ENCODE peak calls at places on chromosomes 5 and 9, in seven cellular contexts. K, M, G, U, N, Z and X are unnamed samples.

GRCh38 chr9:34501889-34502425 is 20.8 kb downstream of the ENHO start:
- DNase-seq in K (peak), M (no peak), G (peak), U (peak), N (peak), Z (peak), X (peak)

GRCh38 chr5:134145779-134146581 is 30.8 kb downstream of the SKP1 start:
- DNase-seq in K (peak), M (peak), G (peak), U (peak), N (peak), Z (peak), X (peak)

GRCh38 chr5:146653560-146653959 is 137.6 kb upstream of the GPR151 start:
- DNase-seq in K (no peak), M (no peak), G (no peak), U (no peak), N (no peak), Z (no peak), X (no peak)

GRCh38 chr5:56316302-56316994 is 83.3 kb upstream of the ANKRD55 start:
- DNase-seq in K (no peak), M (no peak), G (no peak), U (no peak), N (no peak), Z (no peak), X (no peak)

GRCh38 chr9:14170392-14170931 is 143.5 kb downstream of the NFIB start:
- DNase-seq in K (no peak), M (no peak), G (no peak), U (peak), N (no peak), Z (no peak), X (no peak)

GRCh38 chr9:112028242-112029221 is 131.9 kb downstream of the UGCG start:
- DNase-seq in K (no peak), M (no peak), G (no peak), U (peak), N (no peak), Z (no peak), X (no peak)

GRCh38 chr5:107982703-107983425 is 312.1 kb upstream of the EFNA5 start:
- DNase-seq in K (no peak), M (no peak), G (no peak), U (no peak), N (no peak), Z (no peak), X (no peak)

GRCh38 chr5:78467744-78468357 is 107.4 kb downstream of the SCAMP1 start:
- DNase-seq in K (peak), M (peak), G (no peak), U (peak), N (peak), Z (peak), X (no peak)

GRCh38 chr5:157513182-157513581 is 53.2 kb downstream of the NIPAL4 start:
- DNase-seq in K (no peak), M (no peak), G (no peak), U (no peak), N (no peak), Z (no peak), X (peak)

GRCh38 chr9:4887556-4887955 is 94.8 kb downstream of the RCL1 start:
- DNase-seq in K (peak), M (no peak), G (no peak), U (no peak), N (peak), Z (peak), X (no peak)

GRCh38 chr9:130447193-130447816 is 2.5 kb downstream of the ASS1 start:
- DNase-seq in K (no peak), M (no peak), G (no peak), U (no peak), N (no peak), Z (no peak), X (no peak)

GRCh38 chr5:76765249-76765648 is 49.3 kb downstream of the F2R start:
- DNase-seq in K (no peak), M (peak), G (no peak), U (peak), N (peak), Z (peak), X (no peak)

GRCh38 chr5:166781729-166782128 is 1509.7 kb upstream of the WWC1 start:
- DNase-seq in K (no peak), M (no peak), G (no peak), U (no peak), N (no peak), Z (no peak), X (no peak)

GRCh38 chr9:136149853-136150252 is 31.2 kb upstream of the TMEM250 start:
- DNase-seq in K (no peak), M (no peak), G (no peak), U (no peak), N (no peak), Z (no peak), X (no peak)

GRCh38 chr5:89008291-89008690 is 125.3 kb upstream of the MEF2C start:
- DNase-seq in K (no peak), M (no peak), G (no peak), U (no peak), N (no peak), Z (no peak), X (no peak)

GRCh38 chr5:137496919-137497318 is 2.2 kb downstream of the SPOCK1 start:
- DNase-seq in K (no peak), M (no peak), G (no peak), U (no peak), N (no peak), Z (no peak), X (no peak)

GRCh38 chr5:111159845-111160244 is 64.3 kb upstream of the CAMK4 start:
- DNase-seq in K (peak), M (no peak), G (no peak), U (peak), N (no peak), Z (no peak), X (no peak)

GRCh38 chr5:145204741-145205140 is 630.4 kb downstream of the PRELID2 start:
- DNase-seq in K (no peak), M (no peak), G (no peak), U (no peak), N (no peak), Z (no peak), X (peak)

GRCh38 chr5:98308231-98308630 is 465.2 kb upstream of the RGMB start:
- DNase-seq in K (no peak), M (no peak), G (no peak), U (no peak), N (no peak), Z (no peak), X (no peak)

GRCh38 chr9:15086096-15087030 is 176.1 kb upstream of the FREM1 start:
- DNase-seq in K (no peak), M (no peak), G (no peak), U (no peak), N (no peak), Z (peak), X (peak)

GRCh38 chr9:113508111-113508749 is 44.7 kb downstream of the RGS3 start:
- DNase-seq in K (peak), M (no peak), G (no peak), U (peak), N (no peak), Z (peak), X (peak)

GRCh38 chr5:140966293-140967225 is at the start of gene PCDHAC2:
- DNase-seq in K (peak), M (no peak), G (peak), U (peak), N (peak), Z (peak), X (peak)

GRCh38 chr5:65742565-65743231 is 20.7 kb downstream of the NLN start:
- DNase-seq in K (peak), M (peak), G (no peak), U (peak), N (peak), Z (peak), X (no peak)

GRCh38 chr5:30368064-30368463 is 825.4 kb upstream of the CDH6 start:
- DNase-seq in K (no peak), M (peak), G (no peak), U (peak), N (no peak), Z (no peak), X (no peak)

GRCh38 chr9:77211561-77211960 is 34.2 kb downstream of the VPS13A start:
- DNase-seq in K (no peak), M (no peak), G (no peak), U (no peak), N (no peak), Z (no peak), X (no peak)

GRCh38 chr9:92196909-92197308 is 81.7 kb upstream of the SPTLC1 start:
- DNase-seq in K (no peak), M (peak), G (no peak), U (no peak), N (peak), Z (peak), X (no peak)

GRCh38 chr5:81228084-81228483 is 5.0 kb upstream of the CKMT2 start:
- DNase-seq in K (no peak), M (no peak), G (no peak), U (no peak), N (no peak), Z (no peak), X (no peak)

GRCh38 chr5:125411163-125412050 is 665.0 kb upstream of the ZNF608 start:
- DNase-seq in K (peak), M (peak), G (no peak), U (no peak), N (peak), Z (peak), X (peak)

GRCh38 chr5:82045526-82046267 is 73.9 kb downstream of the ATG10 start:
- DNase-seq in K (no peak), M (peak), G (no peak), U (peak), N (peak), Z (peak), X (no peak)

GRCh38 chr5:159768243-159768642 is 148.0 kb upstream of the ADRA1B start:
- DNase-seq in K (no peak), M (no peak), G (no peak), U (no peak), N (no peak), Z (no peak), X (no peak)

GRCh38 chr5:39461007-39461682 is 36.4 kb upstream of the DAB2 start:
- DNase-seq in K (no peak), M (no peak), G (no peak), U (no peak), N (no peak), Z (no peak), X (peak)

GRCh38 chr5:177491429-177491945 is 5.9 kb downstream of the PDLIM7 start:
- DNase-seq in K (peak), M (no peak), G (peak), U (peak), N (no peak), Z (no peak), X (no peak)

GRCh38 chr9:136667940-136668760 is 5.4 kb downstream of the EGFL7 start:
- DNase-seq in K (no peak), M (no peak), G (no peak), U (no peak), N (no peak), Z (no peak), X (no peak)

GRCh38 chr9:125654121-125654520 is 52.9 kb downstream of the MAPKAP1 start:
- DNase-seq in K (no peak), M (no peak), G (no peak), U (no peak), N (no peak), Z (no peak), X (no peak)

GRCh38 chr9:106769331-106769730 is 93.6 kb upstream of the ZNF462 start:
- DNase-seq in K (no peak), M (peak), G (no peak), U (no peak), N (no peak), Z (no peak), X (no peak)

GRCh38 chr9:120936764-120937122 is 10.1 kb upstream of the TRAF1 start:
- DNase-seq in K (no peak), M (no peak), G (no peak), U (no peak), N (no peak), Z (no peak), X (no peak)

GRCh38 chr9:120935383-120935857 is 8.8 kb upstream of the TRAF1 start:
- DNase-seq in K (peak), M (peak), G (peak), U (peak), N (peak), Z (peak), X (peak)

GRCh38 chr9:120937127-120937526 is 10.5 kb upstream of the TRAF1 start:
- DNase-seq in K (no peak), M (no peak), G (peak), U (no peak), N (no peak), Z (no peak), X (no peak)

GRCh38 chr9:120937596-120937995 is 11.0 kb upstream of the TRAF1 start:
- DNase-seq in K (no peak), M (no peak), G (no peak), U (no peak), N (peak), Z (peak), X (no peak)

GRCh38 chr9:120936011-120936763 is 9.6 kb upstream of the TRAF1 start:
- DNase-seq in K (peak), M (peak), G (peak), U (peak), N (peak), Z (peak), X (peak)
- H3K4me3 ChIP-seq in K (no peak), M (peak), G (no peak), U (peak), N (peak), Z (peak), X (no peak)

DNA sequence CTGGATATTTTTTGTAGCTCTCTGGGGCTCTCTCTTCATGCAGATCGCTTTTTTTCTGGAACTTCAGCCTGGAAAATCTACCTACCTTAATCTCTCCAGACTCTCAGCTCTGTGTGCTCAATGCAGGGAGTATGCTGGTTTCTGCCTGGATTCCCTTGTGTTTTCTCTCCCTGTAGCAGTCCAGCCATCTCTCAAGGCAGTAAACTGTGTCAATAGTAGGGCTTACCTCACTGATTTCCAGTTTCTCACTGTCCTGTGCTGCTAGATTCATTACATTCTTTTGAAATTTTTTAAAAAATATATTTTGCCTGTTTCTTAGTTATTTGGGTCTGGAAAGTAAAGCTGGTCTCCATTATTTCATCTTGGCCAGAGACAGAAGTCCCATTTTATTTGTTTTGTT is 951.4 kb downstream of the NR2F1-AS1 start:
- DNase-seq in K (no peak), M (no peak), G (no peak), U (no peak), N (no peak), Z (no peak), X (no peak)
- H3K27ac ChIP-seq in K (no peak), M (no peak), G (no peak), U (no peak), N (no peak), Z (no peak), X (no peak)

DNA sequence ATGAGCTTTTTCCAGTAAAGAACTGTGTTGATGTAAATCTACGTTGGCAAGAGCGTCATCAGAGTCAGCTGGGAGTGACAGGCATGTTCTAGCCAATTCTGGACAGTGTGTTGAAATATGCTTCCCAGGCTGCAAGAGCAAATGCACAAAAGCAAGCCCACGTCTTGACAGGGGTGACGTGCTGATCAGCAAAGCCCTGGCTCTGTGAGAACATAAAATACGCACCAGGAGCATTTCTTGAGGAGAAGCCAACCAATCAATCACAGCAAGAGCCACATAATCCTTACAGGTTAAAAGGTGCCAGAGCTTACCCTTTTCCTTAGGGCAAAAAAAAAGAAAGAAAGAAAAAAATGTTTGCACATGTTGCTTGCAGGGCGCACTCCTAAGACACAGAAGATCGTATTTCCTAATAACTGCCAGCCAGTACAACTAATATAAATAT is 148.1 kb downstream of the PDE4D start:
- DNase-seq in K (peak), M (peak), G (peak), U (peak), N (peak), Z (peak), X (peak)
- H3K4me3 ChIP-seq in K (no peak), M (no peak), G (no peak), U (peak), N (no peak), Z (no peak), X (no peak)

DNA sequence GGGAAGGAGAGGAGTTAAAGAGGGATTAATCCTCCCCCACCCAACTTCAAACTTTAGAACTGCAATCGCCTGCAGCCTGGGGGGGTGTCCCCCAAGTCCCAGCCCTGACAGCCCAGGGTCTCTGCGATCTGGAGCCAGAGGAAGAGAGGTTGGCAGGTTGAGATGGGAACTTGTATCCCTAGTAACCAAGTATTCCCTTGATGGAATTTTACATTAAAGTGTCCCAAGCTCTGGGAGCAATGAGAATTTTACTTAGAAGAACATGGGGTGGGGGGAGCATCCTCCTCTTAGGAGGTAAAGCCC is 6.1 kb downstream of the NR2F1-AS1 start:
- DNase-seq in K (no peak), M (no peak), G (no peak), U (no peak), N (no peak), Z (no peak), X (no peak)
- H3K27ac ChIP-seq in K (no peak), M (peak), G (peak), U (no peak), N (peak), Z (peak), X (no peak)

GRCh38 chr5:758698-759053 is 25.9 kb downstream of the ZDHHC11B start:
- DNase-seq in K (no peak), M (no peak), G (peak), U (no peak), N (no peak), Z (no peak), X (no peak)

GRCh38 chr5:756865-757345 is 27.6 kb downstream of the ZDHHC11B start:
- DNase-seq in K (no peak), M (no peak), G (peak), U (no peak), N (no peak), Z (no peak), X (no peak)

GRCh38 chr5:757346-757930 is 27.1 kb downstream of the ZDHHC11B start:
- DNase-seq in K (no peak), M (no peak), G (peak), U (no peak), N (no peak), Z (no peak), X (no peak)

GRCh38 chr5:759111-759741 is 25.3 kb downstream of the ZDHHC11B start:
- DNase-seq in K (no peak), M (no peak), G (peak), U (peak), N (no peak), Z (peak), X (peak)

GRCh38 chr5:757931-758697 is 26.4 kb downstream of the ZDHHC11B start:
- DNase-seq in K (no peak), M (no peak), G (peak), U (no peak), N (no peak), Z (no peak), X (no peak)
- H3K4me3 ChIP-seq in K (no peak), M (no peak), G (no peak), U (peak), N (no peak), Z (no peak), X (no peak)

GRCh38 chr5:147963948-147964693 is 57.8 kb upstream of the C5orf46 start:
- DNase-seq in K (no peak), M (no peak), G (no peak), U (no peak), N (no peak), Z (no peak), X (no peak)

GRCh38 chr5:147966326-147966725 is 60.0 kb upstream of the C5orf46 start:
- DNase-seq in K (no peak), M (no peak), G (no peak), U (no peak), N (no peak), Z (no peak), X (no peak)

GRCh38 chr5:147965712-147966111 is 59.4 kb upstream of the C5orf46 start:
- DNase-seq in K (no peak), M (no peak), G (no peak), U (no peak), N (no peak), Z (no peak), X (no peak)

GRCh38 chr5:147961208-147961749 is 54.9 kb upstream of the C5orf46 start:
- DNase-seq in K (no peak), M (no peak), G (no peak), U (no peak), N (no peak), Z (no peak), X (no peak)

GRCh38 chr5:147963436-147963835 is 57.1 kb upstream of the C5orf46 start:
- DNase-seq in K (no peak), M (no peak), G (no peak), U (no peak), N (no peak), Z (no peak), X (no peak)
- H3K27ac ChIP-seq in K (no peak), M (no peak), G (no peak), U (no peak), N (no peak), Z (no peak), X (no peak)

DNA sequence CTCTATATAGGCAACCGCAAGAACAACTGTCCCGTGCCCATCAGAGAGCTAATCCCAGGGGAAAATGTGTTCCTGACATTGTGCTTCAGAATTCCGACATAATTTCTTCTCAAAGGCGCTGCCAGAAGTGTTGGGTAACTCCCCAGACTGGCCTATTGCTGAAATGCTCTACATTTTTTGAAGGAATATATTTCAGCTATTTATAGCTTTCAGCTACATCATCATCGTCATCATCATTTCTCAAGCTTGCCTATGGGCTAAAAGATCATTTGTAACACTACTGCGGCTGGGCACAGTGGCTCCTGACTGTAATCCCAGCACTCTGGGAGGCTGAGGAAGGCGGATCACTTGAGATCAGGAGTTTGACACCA is 49.7 kb downstream of the MYO10 start:
- DNase-seq in K (no peak), M (peak), G (peak), U (no peak), N (peak), Z (peak), X (no peak)
- H3K4me3 ChIP-seq in K (no peak), M (no peak), G (no peak), U (no peak), N (no peak), Z (no peak), X (no peak)

GRCh38 chr5:142015781-142016533 is 3.1 kb upstream of the GNPDA1 start:
- DNase-seq in K (peak), M (no peak), G (no peak), U (peak), N (peak), Z (no peak), X (no peak)
- H3K27ac ChIP-seq in K (no peak), M (peak), G (peak), U (peak), N (peak), Z (no peak), X (peak)

GRCh38 chr9:134163374-134164196 is 779 bp downstream of the RNU6ATAC start:
- DNase-seq in K (peak), M (no peak), G (peak), U (peak), N (peak), Z (peak), X (peak)
- H3K4me3 ChIP-seq in K (no peak), M (peak), G (no peak), U (no peak), N (no peak), Z (no peak), X (no peak)

GRCh38 chr5:17279487-17279886 is 62.1 kb downstream of the BASP1 start:
- DNase-seq in K (no peak), M (no peak), G (no peak), U (no peak), N (no peak), Z (no peak), X (no peak)
- H3K27ac ChIP-seq in K (peak), M (no peak), G (no peak), U (no peak), N (no peak), Z (no peak), X (no peak)